ENCODE peak calls at places on chromosomes 6 and 20, in ten cellular contexts. Y is heart left ventricle, F is BE2C, Z is GM23338, T is transverse colon, W is cardiac muscle cell, P is heart right ventricle, C is psoas muscle, V is OCI-LY7, U is IMR-90. D is an unnamed sample. For H3K4me1, the result is how much of the 10 kb centered on the place peaks cover.

GRCh38 chr6:85594197-85594930 is 706 bp upstream of the SNX14 start:
- DNase-seq in Y (no peak), F (no peak), Z (peak), T (no peak), W (peak), P (no peak), C (no peak), V (peak), U (peak), D (no peak)

GRCh38 chr6:19297880-19298279 is 539.3 kb upstream of the ID4 start:
- DNase-seq in Y (no peak), F (no peak), Z (peak), T (no peak), W (peak), P (no peak), C (no peak), V (no peak), U (no peak), D (no peak)

GRCh38 chr6:18530201-18530600 is 143.1 kb downstream of the RNF144B start:
- DNase-seq in Y (no peak), F (no peak), Z (no peak), T (no peak), W (no peak), P (no peak), C (no peak), V (no peak), U (no peak), D (no peak)

GRCh38 chr6:80425089-80425823 is 318.8 kb downstream of the BCKDHB start:
- DNase-seq in Y (no peak), F (no peak), Z (no peak), T (no peak), W (no peak), P (no peak), C (no peak), V (no peak), U (peak), D (no peak)

GRCh38 chr6:37052027-37052628 is 46.7 kb downstream of the FGD2 start:
- DNase-seq in Y (no peak), F (no peak), Z (peak), T (no peak), W (no peak), P (no peak), C (no peak), V (peak), U (no peak), D (no peak)

GRCh38 chr6:25035451-25036435 is 100.0 kb upstream of the RIPOR2 start:
- DNase-seq in Y (no peak), F (no peak), Z (no peak), T (no peak), W (peak), P (no peak), C (no peak), V (peak), U (no peak), D (no peak)

GRCh38 chr6:16318538-16318937 is 80.2 kb downstream of the GMPR start:
- DNase-seq in Y (no peak), F (no peak), Z (no peak), T (no peak), W (no peak), P (no peak), C (peak), V (no peak), U (peak), D (peak)

GRCh38 chr6:141406761-141407160 is 726.0 kb upstream of the GJE1 start:
- DNase-seq in Y (no peak), F (no peak), Z (no peak), T (no peak), W (no peak), P (no peak), C (no peak), V (no peak), U (no peak), D (no peak)

GRCh38 chr6:36657942-36658544 is 20.5 kb upstream of the CDKN1A start:
- DNase-seq in Y (no peak), F (no peak), Z (no peak), T (no peak), W (no peak), P (no peak), C (no peak), V (peak), U (peak), D (no peak)

GRCh38 chr6:68575765-68576439 is 59.2 kb upstream of the ADGRB3 start:
- DNase-seq in Y (peak), F (peak), Z (peak), T (no peak), W (peak), P (no peak), C (no peak), V (no peak), U (no peak), D (no peak)

GRCh38 chr20:50518270-50518721 is 8.1 kb downstream of the PTPN1 start:
- DNase-seq in Y (no peak), F (no peak), Z (no peak), T (no peak), W (no peak), P (no peak), C (no peak), V (no peak), U (peak), D (no peak)

GRCh38 chr6:163329991-163330390 is 84.5 kb upstream of the QKI start:
- DNase-seq in Y (no peak), F (no peak), Z (peak), T (no peak), W (no peak), P (no peak), C (no peak), V (no peak), U (no peak), D (peak)

GRCh38 chr6:524803-525202 is 132.1 kb downstream of the HUS1B start:
- DNase-seq in Y (no peak), F (no peak), Z (no peak), T (peak), W (peak), P (no peak), C (no peak), V (peak), U (no peak), D (no peak)

GRCh38 chr6:1027109-1027794 is 284.6 kb upstream of the FOXQ1 start:
- DNase-seq in Y (no peak), F (no peak), Z (no peak), T (no peak), W (no peak), P (no peak), C (no peak), V (no peak), U (peak), D (no peak)

GRCh38 chr6:93040375-93040774 is 379.0 kb downstream of the EPHA7 start:
- DNase-seq in Y (no peak), F (no peak), Z (no peak), T (no peak), W (no peak), P (no peak), C (no peak), V (no peak), U (no peak), D (no peak)

GRCh38 chr6:14711056-14711703 is 534.7 kb upstream of the JARID2 start:
- DNase-seq in Y (no peak), F (peak), Z (peak), T (peak), W (peak), P (no peak), C (no peak), V (peak), U (peak), D (no peak)

GRCh38 chr20:46206025-46206424 is 87.9 kb downstream of the CD40 start:
- DNase-seq in Y (peak), F (no peak), Z (no peak), T (peak), W (no peak), P (no peak), C (peak), V (no peak), U (peak), D (peak)

GRCh38 chr6:121809211-121809610 is 373.8 kb downstream of the GJA1 start:
- DNase-seq in Y (no peak), F (no peak), Z (no peak), T (no peak), W (no peak), P (no peak), C (no peak), V (no peak), U (no peak), D (no peak)

GRCh38 chr6:26284537-26285142 is 80.4 kb upstream of the BTN3A2 start:
- DNase-seq in Y (peak), F (peak), Z (peak), T (peak), W (peak), P (peak), C (peak), V (peak), U (peak), D (peak)

GRCh38 chr6:89411269-89412070 is 603 bp downstream of the RRAGD start:
- DNase-seq in Y (peak), F (peak), Z (peak), T (peak), W (peak), P (peak), C (peak), V (peak), U (no peak), D (peak)

GRCh38 chr6:123380257-123380656 is 256.5 kb downstream of the TRDN start:
- DNase-seq in Y (no peak), F (no peak), Z (peak), T (no peak), W (peak), P (no peak), C (no peak), V (peak), U (no peak), D (no peak)

GRCh38 chr20:48190757-48191156 is 405.5 kb upstream of the SULF2 start:
- DNase-seq in Y (peak), F (no peak), Z (no peak), T (peak), W (no peak), P (no peak), C (no peak), V (no peak), U (no peak), D (no peak)

GRCh38 chr20:48187891-48188290 is 402.6 kb upstream of the SULF2 start:
- DNase-seq in Y (no peak), F (no peak), Z (no peak), T (no peak), W (no peak), P (no peak), C (no peak), V (no peak), U (peak), D (no peak)

GRCh38 chr20:48191200-48191599 is 405.9 kb upstream of the SULF2 start:
- DNase-seq in Y (no peak), F (no peak), Z (no peak), T (no peak), W (no peak), P (no peak), C (no peak), V (no peak), U (no peak), D (no peak)

GRCh38 chr20:48186915-48187314 is 401.6 kb upstream of the SULF2 start:
- DNase-seq in Y (no peak), F (no peak), Z (no peak), T (no peak), W (no peak), P (no peak), C (no peak), V (no peak), U (no peak), D (no peak)

GRCh38 chr20:48189177-48189576 is 403.9 kb upstream of the SULF2 start:
- DNase-seq in Y (no peak), F (no peak), Z (peak), T (no peak), W (no peak), P (no peak), C (no peak), V (peak), U (no peak), D (no peak)
- TF ChIP-seq CTCF in Y (no peak), F (peak), Z (peak), T (no peak), W (peak), P (no peak), C (no peak), V (peak), U (no peak), D (no peak)

GRCh38 chr20:5734559-5735137 is 15.6 kb upstream of the SHLD1 start:
- DNase-seq in Y (no peak), F (no peak), Z (no peak), T (no peak), W (no peak), P (no peak), C (no peak), V (no peak), U (peak), D (no peak)
- H3K4me1 ChIP-seq in Y (under half), F (under half), Z (under half), T (under half), W (under half), P (under half), C (under half), V (half or more), U (under half), D (under half)

GRCh38 chr20:41956316-41957050 is 338.3 kb upstream of the CHD6 start:
- DNase-seq in Y (no peak), F (peak), Z (peak), T (no peak), W (peak), P (no peak), C (no peak), V (peak), U (no peak), D (no peak)
- TF ChIP-seq CTCF in Y (peak), F (peak), Z (peak), T (peak), W (peak), P (peak), C (peak), V (peak), U (peak), D (peak)

DNA sequence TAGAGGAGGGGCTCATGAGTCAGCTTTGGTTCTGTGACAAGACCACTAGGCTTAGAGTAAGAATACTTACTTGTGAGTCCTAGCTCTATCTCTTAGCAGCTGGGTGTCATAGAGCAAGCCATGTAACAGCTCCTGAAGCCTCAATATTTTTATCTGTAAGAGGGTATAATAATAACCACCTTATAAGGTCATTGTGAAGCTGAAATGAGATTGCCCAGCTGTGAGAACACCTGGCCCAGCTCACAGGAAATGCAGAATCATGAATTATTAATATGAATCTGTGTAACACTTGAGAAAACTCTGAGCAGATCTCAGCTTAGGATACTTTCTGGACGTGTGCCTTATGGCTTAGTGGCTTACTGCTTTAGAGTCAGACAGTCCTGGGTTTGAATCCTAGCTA is 58.7 kb downstream of the DAAM2 start:
- DNase-seq in Y (no peak), F (no peak), Z (no peak), T (no peak), W (no peak), P (no peak), C (no peak), V (peak), U (peak), D (no peak)
- H3K4me1 ChIP-seq in Y (half or more), F (under half), Z (under half), T (under half), W (under half), P (under half), C (under half), V (under half), U (under half), D (half or more)

GRCh38 chr6:52597738-52598122 is 20.9 kb upstream of the TRAM2 start:
- DNase-seq in Y (no peak), F (no peak), Z (no peak), T (no peak), W (no peak), P (no peak), C (no peak), V (no peak), U (no peak), D (no peak)

GRCh38 chr6:52598824-52599190 is 21.9 kb upstream of the TRAM2 start:
- DNase-seq in Y (no peak), F (no peak), Z (no peak), T (no peak), W (no peak), P (no peak), C (no peak), V (no peak), U (no peak), D (no peak)

GRCh38 chr6:52595796-52596130 is 18.9 kb upstream of the TRAM2 start:
- DNase-seq in Y (no peak), F (peak), Z (peak), T (no peak), W (no peak), P (no peak), C (no peak), V (peak), U (no peak), D (no peak)

GRCh38 chr6:52596371-52597028 is 19.6 kb upstream of the TRAM2 start:
- DNase-seq in Y (no peak), F (no peak), Z (no peak), T (no peak), W (no peak), P (no peak), C (no peak), V (peak), U (peak), D (no peak)

DNA sequence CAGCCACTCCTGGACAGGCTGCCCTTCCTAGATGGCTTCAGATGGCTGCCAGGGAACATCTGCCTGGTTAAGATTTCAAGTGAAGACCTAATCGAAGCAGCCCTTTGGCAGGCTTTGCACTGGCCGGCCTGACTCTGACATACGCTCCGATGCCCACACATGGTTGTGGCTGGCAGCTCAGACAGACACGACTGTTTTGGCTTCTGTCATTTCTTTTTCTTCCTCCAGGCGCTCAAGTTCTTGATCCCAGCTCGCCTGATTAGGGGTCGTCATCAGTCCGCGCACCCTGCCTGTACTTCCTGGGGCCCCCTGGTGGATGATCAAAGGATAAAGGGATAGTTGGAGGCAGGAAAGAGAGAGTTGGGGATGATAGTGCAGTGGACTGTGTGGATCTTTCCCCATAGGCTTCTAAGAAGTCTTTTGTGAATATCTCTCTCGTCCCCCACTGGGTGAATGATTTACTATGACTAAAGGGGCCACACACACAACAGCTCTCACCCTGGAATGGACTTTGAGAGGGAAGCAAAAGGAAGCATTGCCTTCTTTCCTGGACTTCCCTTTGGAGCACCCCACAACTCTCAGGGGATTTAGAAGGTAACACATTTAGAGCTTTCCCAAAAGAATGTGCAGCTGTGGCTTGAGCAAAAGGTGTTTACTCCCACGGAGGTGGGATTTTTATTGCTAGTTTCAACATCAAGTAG is 21.4 kb upstream of the TRAM2 start:
- DNase-seq in Y (peak), F (peak), Z (peak), T (peak), W (peak), P (peak), C (peak), V (peak), U (peak), D (peak)
- TF ChIP-seq CTCF in Y (peak), F (peak), Z (peak), T (peak), W (peak), P (peak), C (peak), V (peak), U (peak), D (peak)

GRCh38 chr6:117205876-117206275 is 59.5 kb upstream of the VGLL2 start:
- DNase-seq in Y (no peak), F (no peak), Z (no peak), T (no peak), W (no peak), P (no peak), C (no peak), V (no peak), U (no peak), D (no peak)

GRCh38 chr6:117206522-117206921 is 58.8 kb upstream of the VGLL2 start:
- DNase-seq in Y (no peak), F (no peak), Z (no peak), T (no peak), W (no peak), P (no peak), C (no peak), V (no peak), U (no peak), D (no peak)

GRCh38 chr6:117206951-117207687 is 58.2 kb upstream of the VGLL2 start:
- DNase-seq in Y (no peak), F (no peak), Z (peak), T (no peak), W (peak), P (peak), C (no peak), V (no peak), U (no peak), D (no peak)

GRCh38 chr6:117215353-117216090 is 49.8 kb upstream of the VGLL2 start:
- DNase-seq in Y (no peak), F (no peak), Z (no peak), T (no peak), W (no peak), P (no peak), C (no peak), V (no peak), U (no peak), D (no peak)

GRCh38 chr6:117210279-117210678 is 55.1 kb upstream of the VGLL2 start:
- DNase-seq in Y (no peak), F (no peak), Z (no peak), T (no peak), W (no peak), P (no peak), C (no peak), V (no peak), U (no peak), D (no peak)
- H3K4me1 ChIP-seq in Y (under half), F (under half), Z (under half), T (under half), W (under half), P (under half), C (under half), V (under half), U (under half), D (under half)

GRCh38 chr20:36478137-36478905 is 63.0 kb upstream of the MYL9 start:
- DNase-seq in Y (no peak), F (no peak), Z (no peak), T (no peak), W (no peak), P (no peak), C (no peak), V (no peak), U (peak), D (no peak)
- TF ChIP-seq CTCF in Y (no peak), F (no peak), Z (no peak), T (no peak), W (no peak), P (no peak), C (no peak), V (no peak), U (no peak), D (no peak)

GRCh38 chr6:35371494-35372262 is 29.3 kb downstream of the PPARD start:
- DNase-seq in Y (no peak), F (no peak), Z (no peak), T (no peak), W (no peak), P (no peak), C (no peak), V (no peak), U (no peak), D (no peak)

GRCh38 chr6:35368038-35368887 is 25.9 kb downstream of the PPARD start:
- DNase-seq in Y (no peak), F (no peak), Z (no peak), T (no peak), W (no peak), P (no peak), C (no peak), V (peak), U (peak), D (no peak)

GRCh38 chr6:35372633-35373032 is 30.3 kb downstream of the PPARD start:
- DNase-seq in Y (no peak), F (no peak), Z (no peak), T (no peak), W (no peak), P (no peak), C (no peak), V (no peak), U (no peak), D (no peak)

GRCh38 chr6:35370799-35371493 is 28.6 kb downstream of the PPARD start:
- DNase-seq in Y (no peak), F (no peak), Z (no peak), T (no peak), W (no peak), P (peak), C (no peak), V (peak), U (peak), D (peak)

GRCh38 chr6:35370124-35370741 is 27.9 kb downstream of the PPARD start:
- DNase-seq in Y (peak), F (peak), Z (no peak), T (peak), W (no peak), P (peak), C (peak), V (peak), U (peak), D (peak)
- H3K4me1 ChIP-seq in Y (under half), F (under half), Z (under half), T (under half), W (under half), P (under half), C (half or more), V (under half), U (under half), D (under half)

DNA sequence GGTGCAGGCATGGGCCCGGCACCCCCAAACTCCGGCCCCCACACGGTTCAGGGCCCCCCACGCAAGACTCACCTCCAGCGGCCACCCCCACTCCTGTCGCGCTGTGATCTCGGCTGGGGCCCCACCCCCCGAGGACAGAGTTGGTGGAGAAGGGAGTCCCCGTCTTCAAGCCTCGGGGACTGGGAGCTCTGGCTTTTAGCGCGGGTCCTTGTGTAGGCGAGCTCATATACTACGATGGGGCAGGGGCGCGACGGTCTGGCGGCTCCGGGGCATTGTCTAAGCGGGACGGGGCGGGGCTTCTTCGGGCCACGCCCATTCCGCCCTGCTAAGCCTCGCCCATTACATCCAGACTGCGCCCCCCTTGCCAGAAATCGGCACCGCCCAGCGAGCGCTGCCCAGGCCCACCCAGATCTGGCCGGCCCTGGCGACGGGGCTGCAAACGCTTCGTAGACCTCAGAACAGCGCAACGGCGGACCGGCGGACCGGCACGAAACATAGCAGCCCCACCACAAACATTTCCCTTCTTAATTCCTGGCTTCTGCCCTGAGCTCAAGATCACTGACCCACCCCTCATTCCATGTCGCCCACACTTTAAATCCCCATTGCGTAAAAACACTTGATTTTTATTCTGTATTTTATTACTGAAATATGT is 1.0 kb upstream of the DDAH2 start:
- DNase-seq in Y (peak), F (peak), Z (peak), T (peak), W (peak), P (peak), C (peak), V (peak), U (peak), D (peak)
- TF ChIP-seq CTCF in Y (no peak), F (no peak), Z (peak), T (no peak), W (no peak), P (no peak), C (no peak), V (peak), U (no peak), D (peak)

D was measured in tibial artery.